ENCODE peak calls at places on chromosomes 7 and 10, in six cellular contexts. Q is IMR-90, W is mesenchymal stem cell, S is neuronal stem cell, N is H1, L is trophoblast cell. Y is an unnamed sample.

GRCh38 chr10:50992356-50992866 is 81.9 kb upstream of the PRKG1 start:
- DNase-seq in N (peak; percentile 56), Q (peak; percentile 31), L (no peak), W (peak; percentile 50), S (no peak), Y (peak; percentile 58)

GRCh38 chr7:55522268-55522902 is 49.9 kb downstream of the VOPP1 start:
- DNase-seq in S (no peak), W (no peak), Q (no peak), N (no peak), L (no peak), Y (no peak)

GRCh38 chr10:80136134-80136571 is 3.6 kb downstream of the PLAC9 start:
- DNase-seq in Q (peak; percentile 88), L (no peak), W (no peak), N (no peak), S (no peak), Y (no peak)

GRCh38 chr10:98088186-98088971 is 46.1 kb upstream of the R3HCC1L start:
- DNase-seq in N (no peak), S (no peak), L (no peak), Q (no peak), W (no peak), Y (no peak)

GRCh38 chr7:30142710-30143109 is 7.9 kb downstream of the MTURN start:
- DNase-seq in Q (peak; percentile 19), S (no peak), N (no peak), L (peak; percentile 23), W (peak; percentile 15), Y (no peak)

GRCh38 chr7:127845497-127846214 is 185.6 kb downstream of the LRRC4 start:
- DNase-seq in S (no peak), Q (no peak), W (no peak), L (no peak), N (no peak), Y (no peak)

GRCh38 chr7:114269714-114270113 is 144.9 kb upstream of the FOXP2 start:
- DNase-seq in S (no peak), W (no peak), Q (no peak), N (no peak), L (no peak), Y (no peak)

GRCh38 chr10:53843691-53844362 is 957.2 kb downstream of the PCDH15 start:
- DNase-seq in N (no peak), Q (no peak), S (no peak), W (peak; percentile 22), L (no peak), Y (no peak)

GRCh38 chr7:119270045-119270464 is 1002.9 kb upstream of the KCND2 start:
- DNase-seq in S (peak; percentile 55), Q (peak; percentile 55), L (peak; percentile 42), W (peak; percentile 73), N (peak; percentile 59), Y (peak; percentile 64)

GRCh38 chr10:67723601-67724000 is 27.6 kb upstream of the CTNNA3 start:
- DNase-seq in L (no peak), N (no peak), Q (no peak), S (no peak), W (no peak), Y (no peak)

GRCh38 chr7:70239930-70240329 is 641.7 kb downstream of the AUTS2 start:
- DNase-seq in L (no peak), S (no peak), Q (no peak), N (no peak), W (no peak), Y (no peak)

GRCh38 chr7:76394962-76395361 is 14.5 kb downstream of the SSC4D start:
- DNase-seq in Q (no peak), N (no peak), L (no peak), W (no peak), S (no peak), Y (no peak)

GRCh38 chr7:113698556-113699220 is 220.1 kb downstream of the PPP1R3A start:
- DNase-seq in L (no peak), N (no peak), Q (peak; percentile 39), W (peak; percentile 2), S (peak; percentile 20), Y (no peak)

GRCh38 chr7:138064856-138065357 is 11.4 kb upstream of the AKR1D1 start:
- DNase-seq in L (no peak), W (peak; percentile 66), Q (peak; percentile 18), N (peak; percentile 46), S (no peak), Y (peak; percentile 31)
- H2BK120ac ChIP-seq in L (no peak overlapping the region), W (no peak overlapping the region), Q (no peak overlapping the region), N (no peak overlapping the region), S (no peak overlapping the region), Y (no peak overlapping the region)

GRCh38 chr7:112205348-112206237 is 606 bp downstream of the DOCK4 start:
- DNase-seq in W (peak; percentile 83), N (peak; percentile 77), L (no peak), S (peak; percentile 72), Q (peak; percentile 64), Y (peak; percentile 64)
- H3K18ac ChIP-seq in W (peak overlapping the region; percentile 22), N (peak overlapping the region; percentile 7), L (peak overlapping the region; percentile 89), S (peak overlapping the region; percentile 94), Q (peak overlapping the region; percentile 19), Y (no peak overlapping the region)

GRCh38 chr10:129491123-129491734 is 24.2 kb downstream of the MGMT start:
- DNase-seq in N (no peak), S (no peak), W (no peak), Q (peak; percentile 10), L (no peak), Y (no peak)

GRCh38 chr10:129494176-129494575 is 27.1 kb downstream of the MGMT start:
- DNase-seq in L (no peak), W (no peak), N (no peak), S (no peak), Q (no peak), Y (no peak)

GRCh38 chr10:129495697-129496096 is 28.7 kb downstream of the MGMT start:
- DNase-seq in N (no peak), L (peak; percentile 20), W (peak; percentile 36), S (peak; percentile 12), Q (no peak), Y (no peak)

GRCh38 chr10:129496995-129497394 is 30.0 kb downstream of the MGMT start:
- DNase-seq in W (no peak), Q (no peak), L (no peak), N (no peak), S (no peak), Y (no peak)

GRCh38 chr10:129494740-129495139 is 27.7 kb downstream of the MGMT start:
- DNase-seq in Q (no peak), L (no peak), W (no peak), N (no peak), S (peak; percentile 32), Y (no peak)
- H3K14ac ChIP-seq in Q (no peak overlapping the region), L (no peak overlapping the region), W (no peak overlapping the region), N (no peak overlapping the region), S (no peak overlapping the region), Y (no peak overlapping the region)

GRCh38 chr10:21516270-21517131 is 9.0 kb downstream of the SKIDA1 start:
- DNase-seq in Q (peak; percentile 78), S (no peak), N (peak; percentile 83), L (peak; percentile 72), W (peak; percentile 76), Y (peak; percentile 74)
- H2BK120ac ChIP-seq in Q (peak overlapping the region; percentile 46), S (no peak overlapping the region), N (peak overlapping the region; percentile 61), L (peak overlapping the region; percentile 93), W (peak overlapping the region; percentile 88), Y (no peak overlapping the region)